ENCODE peak calls at places on chromosomes 16 and 17, in eight cellular contexts. T is transverse colon, N is tibial nerve, H is IMR-90, W is breast epithelium, L is A549, Y is heart left ventricle, R is stomach. A is an unnamed sample.

GRCh38 chr16:30934827-30935557 is 11.6 kb downstream of the FBXL19 start:
- DNase-seq in T (peak), N (peak), H (peak), W (no peak), L (peak), Y (no peak), R (peak), A (peak)

GRCh38 chr17:30858556-30859250 is 26.9 kb downstream of the ATAD5 start:
- DNase-seq in T (no peak), N (no peak), H (peak), W (no peak), L (no peak), Y (no peak), R (no peak), A (no peak)

GRCh38 chr17:63140255-63140654 is 174.2 kb downstream of the TANC2 start:
- DNase-seq in T (peak), N (peak), H (peak), W (no peak), L (no peak), Y (no peak), R (no peak), A (no peak)

GRCh38 chr17:3972281-3972731 is 8.1 kb upstream of the ATP2A3 start:
- DNase-seq in T (peak), N (no peak), H (no peak), W (no peak), L (no peak), Y (no peak), R (no peak), A (no peak)

GRCh38 chr16:84330685-84331050 is 36.0 kb downstream of the WFDC1 start:
- DNase-seq in T (no peak), N (no peak), H (no peak), W (no peak), L (no peak), Y (no peak), R (no peak), A (no peak)

GRCh38 chr16:66502020-66502913 is 47.7 kb downstream of the TK2 start:
- DNase-seq in T (no peak), N (peak), H (peak), W (no peak), L (peak), Y (peak), R (peak), A (no peak)

GRCh38 chr16:11556945-11557720 is 29.6 kb downstream of the LITAF start:
- DNase-seq in T (no peak), N (no peak), H (no peak), W (no peak), L (no peak), Y (no peak), R (no peak), A (no peak)

GRCh38 chr17:9931144-9931543 is 26.1 kb upstream of the RCVRN start:
- DNase-seq in T (no peak), N (no peak), H (no peak), W (no peak), L (no peak), Y (no peak), R (no peak), A (no peak)

GRCh38 chr17:10735251-10735650 is 5.4 kb upstream of the TMEM220 start:
- DNase-seq in T (no peak), N (no peak), H (no peak), W (no peak), L (no peak), Y (no peak), R (no peak), A (no peak)

GRCh38 chr16:30063278-30063892 is 2.2 kb upstream of the ALDOA start:
- DNase-seq in T (no peak), N (no peak), H (no peak), W (no peak), L (no peak), Y (no peak), R (no peak), A (no peak)

GRCh38 chr17:77455111-77455877 is 314.5 kb downstream of the SEC14L1 start:
- DNase-seq in T (no peak), N (peak), H (peak), W (peak), L (no peak), Y (no peak), R (no peak), A (no peak)

GRCh38 chr17:45016237-45016636 is 35.2 kb downstream of the DCAKD start:
- DNase-seq in T (no peak), N (no peak), H (no peak), W (no peak), L (no peak), Y (no peak), R (no peak), A (no peak)

GRCh38 chr17:77548967-77549366 is 408.2 kb downstream of the SEC14L1 start:
- DNase-seq in T (no peak), N (no peak), H (no peak), W (no peak), L (no peak), Y (no peak), R (no peak), A (no peak)

DNA sequence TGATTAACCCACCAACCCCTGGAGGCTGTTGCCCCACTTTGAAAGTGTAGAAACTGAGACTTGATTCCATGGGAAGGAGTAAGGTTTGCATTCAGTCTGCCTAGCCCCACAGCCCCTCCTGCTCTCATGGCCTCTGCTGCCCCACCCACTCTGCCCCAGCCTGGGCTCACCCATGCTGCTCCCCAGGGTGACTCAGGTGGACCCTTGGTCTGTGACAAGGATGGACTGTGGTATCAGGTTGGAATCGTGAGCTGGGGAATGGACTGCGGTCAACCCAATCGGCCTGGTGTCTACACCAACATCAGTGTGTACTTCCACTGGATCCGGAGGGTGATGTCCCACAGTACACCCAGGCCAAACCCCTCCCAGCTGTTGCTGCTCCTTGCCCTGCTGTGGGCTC is 6.5 kb downstream of the PRSS41 start:
- DNase-seq in T (no peak), N (no peak), H (no peak), W (no peak), L (no peak), Y (no peak), R (no peak), A (no peak)
- TF ChIP-seq POLR2A in T (no peak), N (no peak), H (no peak), W (no peak), L (no peak), Y (no peak), R (no peak), A (no peak)

GRCh38 chr16:8848231-8848938 is 20.4 kb downstream of the CARHSP1 start:
- DNase-seq in T (no peak), N (no peak), H (no peak), W (no peak), L (no peak), Y (no peak), R (no peak), A (no peak)

GRCh38 chr16:8848939-8849391 is 19.8 kb downstream of the CARHSP1 start:
- DNase-seq in T (no peak), N (no peak), H (peak), W (no peak), L (no peak), Y (no peak), R (no peak), A (no peak)

GRCh38 chr16:8849411-8850011 is 19.3 kb downstream of the CARHSP1 start:
- DNase-seq in T (no peak), N (no peak), H (no peak), W (no peak), L (no peak), Y (no peak), R (no peak), A (no peak)

GRCh38 chr16:8851761-8852403 is 16.9 kb downstream of the CARHSP1 start:
- DNase-seq in T (no peak), N (no peak), H (no peak), W (no peak), L (no peak), Y (no peak), R (no peak), A (no peak)

DNA sequence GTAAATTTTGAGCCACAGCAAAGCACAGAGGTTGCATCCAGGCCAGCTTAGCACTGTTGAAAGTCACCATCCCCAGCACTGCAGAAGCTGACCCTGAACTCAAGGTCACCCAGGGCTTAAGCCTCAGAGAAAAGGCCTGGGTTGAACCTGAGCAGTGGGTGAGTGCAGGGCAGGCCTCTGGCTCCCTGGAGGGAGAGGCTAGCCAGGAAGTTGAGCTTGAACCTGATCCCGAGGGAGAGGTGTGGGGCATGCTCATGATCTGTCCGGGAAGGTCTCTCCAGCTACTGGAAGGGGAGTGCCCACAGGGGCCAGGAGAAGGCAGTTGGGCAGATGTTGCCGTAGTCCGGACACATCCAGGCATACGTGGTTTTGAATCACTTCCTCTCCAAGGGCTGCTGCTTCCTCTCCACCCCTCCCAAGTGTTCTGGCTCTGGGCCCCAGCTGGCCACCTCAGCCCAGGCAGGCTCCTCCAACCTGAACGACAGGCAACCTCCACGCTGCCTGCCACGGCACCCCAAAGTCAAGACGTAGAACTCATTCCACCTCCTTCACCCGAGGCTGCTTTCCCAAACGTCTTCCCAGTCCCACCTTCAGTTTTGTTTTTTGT is 18.4 kb downstream of the CARHSP1 start:
- DNase-seq in T (no peak), N (peak), H (peak), W (no peak), L (no peak), Y (peak), R (no peak), A (no peak)
- TF ChIP-seq POLR2A in T (no peak), N (no peak), H (no peak), W (no peak), L (no peak), Y (no peak), R (no peak), A (no peak)

GRCh38 chr17:7394452-7395191 is at the start of gene PLSCR3:
- DNase-seq in T (peak), N (peak), H (peak), W (peak), L (peak), Y (peak), R (peak), A (peak)
- TF ChIP-seq POLR2A in T (peak), N (peak), H (peak), W (peak), L (peak), Y (peak), R (no peak), A (peak)

DNA sequence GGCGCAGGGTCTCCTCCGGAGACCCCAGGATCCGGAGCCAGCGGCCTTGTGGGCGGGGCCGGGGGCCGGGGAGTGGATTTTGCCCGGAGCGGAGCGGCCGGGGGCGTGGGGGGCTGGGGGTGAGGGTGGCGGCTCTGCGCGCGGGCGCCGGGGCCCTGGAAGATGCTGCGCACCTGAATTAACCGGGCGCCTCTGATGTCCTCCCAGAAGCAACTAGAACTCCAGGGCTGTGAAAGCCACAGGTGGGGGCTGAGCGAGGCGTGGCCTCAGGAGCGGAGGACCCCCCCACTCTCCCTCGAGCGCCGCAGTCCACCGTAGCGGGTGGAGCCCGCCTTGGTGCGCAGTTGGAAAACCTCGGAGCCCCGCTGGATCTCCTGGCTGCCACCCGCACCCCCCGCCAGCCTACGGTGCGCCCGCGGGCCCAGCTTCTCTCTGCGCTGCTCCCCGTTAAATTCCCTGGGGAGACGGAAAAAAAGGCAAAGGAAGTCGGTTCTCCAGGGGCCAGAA is 535 bp downstream of the SLC26A11 start:
- DNase-seq in T (peak), N (no peak), H (no peak), W (no peak), L (no peak), Y (peak), R (no peak), A (no peak)
- TF ChIP-seq POLR2A in T (no peak), N (no peak), H (no peak), W (no peak), L (no peak), Y (no peak), R (no peak), A (no peak)

GRCh38 chr16:68839831-68840230 is 3.5 kb upstream of the TANGO6 start:
- DNase-seq in T (no peak), N (no peak), H (no peak), W (no peak), L (no peak), Y (no peak), R (no peak), A (no peak)
- TF ChIP-seq POLR2A in T (no peak), N (no peak), H (no peak), W (no peak), L (no peak), Y (no peak), R (no peak), A (no peak)

GRCh38 chr16:88533945-88534641 is 36.1 kb upstream of the ZC3H18 start:
- DNase-seq in T (peak), N (peak), H (peak), W (peak), L (peak), Y (peak), R (peak), A (peak)
- TF ChIP-seq POLR2A in T (peak), N (no peak), H (no peak), W (no peak), L (peak), Y (peak), R (no peak), A (no peak)

DNA sequence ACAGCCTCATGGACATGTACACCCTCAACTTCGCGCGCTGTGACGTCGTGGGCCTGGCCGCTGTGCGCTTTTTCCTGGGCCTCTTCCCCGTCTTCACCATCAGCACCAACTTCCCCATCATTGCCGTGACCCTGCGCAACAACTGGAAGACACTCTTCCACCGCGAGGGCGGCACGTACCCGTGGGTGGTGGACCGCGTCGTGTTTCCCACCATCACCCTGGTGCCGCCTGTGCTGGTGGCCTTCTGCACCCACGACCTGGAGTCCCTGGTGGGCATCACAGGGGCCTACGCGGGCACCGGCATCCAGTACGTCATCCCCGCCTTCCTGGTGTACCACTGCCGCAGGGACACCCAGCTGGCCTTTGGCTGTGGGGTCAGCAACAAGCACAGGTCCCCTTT is 23.5 kb downstream of the GRIN2C start:
- DNase-seq in T (no peak), N (no peak), H (no peak), W (no peak), L (no peak), Y (no peak), R (no peak), A (no peak)
- TF ChIP-seq POLR2A in T (no peak), N (no peak), H (no peak), W (no peak), L (no peak), Y (no peak), R (no peak), A (no peak)

GRCh38 chr16:68538880-68539701 is at the start of gene ZFP90:
- DNase-seq in T (peak), N (peak), H (peak), W (peak), L (peak), Y (peak), R (peak), A (peak)
- TF ChIP-seq POLR2A in T (peak), N (peak), H (no peak), W (no peak), L (peak), Y (peak), R (no peak), A (peak)

DNA sequence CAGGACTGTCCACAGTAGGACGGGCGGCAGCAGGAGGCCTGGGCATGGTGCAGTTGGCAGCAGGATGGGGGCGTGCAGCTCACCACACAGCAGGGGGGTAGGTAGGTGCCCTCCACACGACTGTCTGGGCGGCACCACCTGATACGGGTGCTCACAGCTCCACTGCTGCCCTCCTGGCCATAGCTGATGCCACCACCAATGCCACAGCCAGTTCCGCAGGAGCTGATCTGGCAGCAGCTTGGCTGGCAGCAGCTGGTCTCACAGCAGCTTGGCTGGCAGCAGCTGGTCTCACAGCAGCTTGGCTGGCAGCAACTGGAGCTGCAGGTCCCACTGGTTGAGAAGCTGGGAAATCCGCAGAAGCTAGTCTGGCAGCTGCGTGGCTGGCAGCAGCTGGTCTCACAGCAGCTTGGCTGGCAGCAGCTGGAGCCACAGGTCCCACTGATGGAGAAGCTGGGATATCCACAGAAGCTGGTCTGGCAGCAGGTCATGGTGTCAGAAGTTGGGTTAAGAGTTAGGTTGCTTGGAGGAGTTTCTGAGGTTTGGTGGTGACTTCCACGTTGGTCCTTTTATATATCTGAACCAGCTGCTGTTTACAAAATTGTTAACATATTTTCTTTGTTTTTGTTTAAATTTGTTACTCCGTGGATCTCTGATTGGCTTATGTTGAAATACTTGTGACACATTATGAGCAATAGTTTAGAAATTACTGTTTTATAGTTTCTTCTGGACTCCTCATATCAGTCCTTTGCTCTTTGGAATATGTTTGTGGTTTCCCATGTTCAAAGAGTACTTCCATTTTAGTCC is at the start of gene KRTAP1-5:
- DNase-seq in T (no peak), N (no peak), H (peak), W (no peak), L (no peak), Y (no peak), R (no peak), A (no peak)
- TF ChIP-seq POLR2A in T (no peak), N (no peak), H (no peak), W (no peak), L (no peak), Y (no peak), R (no peak), A (no peak)